ENCODE peak calls at places on chromosome 5, in five cellular contexts. M is adrenal gland, Y is tibial nerve, I is heart left ventricle, F is IMR-90. H is an unnamed sample.

GRCh38 chr5:111863801-111864200 is 106.8 kb upstream of the NREP start:
- DNase-seq in M (no peak), I (no peak), Y (no peak), F (peak), H (no peak)

GRCh38 chr5:93208156-93208895 is 372.7 kb downstream of the NR2F1-AS1 start:
- DNase-seq in I (no peak), F (no peak), Y (no peak), M (no peak), H (no peak)

GRCh38 chr5:60945760-60946253 is 802 bp downstream of the NDUFAF2 start:
- DNase-seq in M (peak), I (peak), F (peak), Y (peak), H (peak)

GRCh38 chr5:83547156-83547555 is 75.6 kb downstream of the VCAN start:
- DNase-seq in F (no peak), M (no peak), Y (no peak), I (no peak), H (no peak)

GRCh38 chr5:133382661-133383579 is 229.4 kb downstream of the FSTL4 start:
- DNase-seq in M (no peak), F (no peak), Y (no peak), I (no peak), H (no peak)

GRCh38 chr5:178116406-178116885 is 3.1 kb downstream of the N4BP3 start:
- DNase-seq in F (no peak), I (no peak), Y (no peak), M (no peak), H (no peak)

GRCh38 chr5:98927988-98928801 is 612 bp downstream of the CHD1 start:
- DNase-seq in F (peak), Y (peak), I (peak), M (peak), H (peak)

GRCh38 chr5:55191165-55191564 is 18.2 kb upstream of the CDC20B start:
- DNase-seq in F (no peak), M (no peak), I (no peak), Y (no peak), H (no peak)

DNA sequence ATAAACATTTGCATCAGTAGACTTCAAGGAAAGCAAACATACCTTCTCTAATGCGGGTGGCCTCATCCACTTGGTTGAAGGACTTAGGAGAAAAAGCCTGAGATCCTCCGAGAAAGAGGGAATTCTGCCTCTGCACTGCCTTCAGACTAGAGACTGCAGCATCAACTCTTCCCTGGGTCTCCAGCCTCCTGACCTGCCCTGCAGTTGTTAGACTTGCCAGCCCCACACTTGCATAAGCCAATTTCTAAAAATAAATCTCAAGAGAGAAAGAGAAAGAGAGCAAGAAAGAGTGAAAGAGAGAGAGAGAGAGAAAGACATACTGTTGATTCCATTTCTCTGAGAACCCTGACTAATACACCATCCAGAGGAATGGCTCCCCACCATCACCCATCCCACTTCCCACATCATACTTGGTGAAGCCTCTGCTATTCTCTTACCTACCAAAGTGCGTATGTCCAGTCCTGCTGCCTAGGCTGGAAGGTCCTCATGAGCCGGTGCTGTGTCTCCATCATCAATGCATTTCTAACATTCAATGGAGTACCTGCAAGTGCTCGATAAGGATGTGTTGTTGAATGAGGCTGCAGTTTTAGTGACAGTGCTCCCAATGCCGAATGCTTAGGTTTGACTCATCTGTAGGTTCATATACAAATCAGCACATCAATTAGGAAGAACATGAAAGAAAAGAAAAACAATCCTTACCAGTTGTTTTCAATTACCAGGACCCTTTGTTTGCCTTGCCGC is 35.1 kb downstream of the ZNF622 start:
- DNase-seq in M (no peak), Y (no peak), I (no peak), F (no peak), H (no peak)
- TF ChIP-seq POLR2A in M (no peak), Y (no peak), I (no peak), F (no peak), H (no peak)

GRCh38 chr5:38367966-38368365 is 109.6 kb downstream of the EGFLAM start:
- DNase-seq in Y (no peak), F (no peak), I (no peak), M (no peak), H (no peak)

GRCh38 chr5:38370341-38371100 is 112.2 kb downstream of the EGFLAM start:
- DNase-seq in Y (no peak), M (no peak), I (peak), F (no peak), H (no peak)

GRCh38 chr5:38369692-38370091 is 111.3 kb downstream of the EGFLAM start:
- DNase-seq in Y (no peak), F (no peak), M (no peak), I (no peak), H (no peak)

GRCh38 chr5:38364825-38365224 is 106.5 kb downstream of the EGFLAM start:
- DNase-seq in I (no peak), F (no peak), Y (no peak), M (no peak), H (no peak)

DNA sequence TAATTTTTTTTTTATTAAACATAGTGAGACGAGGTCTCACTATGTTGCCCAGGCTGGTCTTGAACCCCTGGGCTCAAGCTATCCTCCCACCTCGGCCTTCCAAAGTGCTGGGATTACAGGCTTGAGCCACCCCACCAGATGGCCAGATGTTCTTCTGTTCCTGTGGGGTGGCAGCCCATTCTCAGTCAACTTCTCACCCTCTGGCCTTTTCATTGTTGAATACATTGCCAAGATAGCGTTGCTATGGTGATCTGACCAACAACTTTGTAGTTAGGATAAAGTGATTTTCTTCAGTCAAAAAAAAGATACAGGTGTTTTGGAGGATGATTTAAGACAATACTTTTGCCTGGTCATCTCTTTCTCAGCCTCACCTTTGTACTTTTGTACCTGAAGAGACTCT is 109.1 kb downstream of the EGFLAM start:
- DNase-seq in M (no peak), I (no peak), F (no peak), Y (no peak), H (no peak)
- TF ChIP-seq POLR2A in M (no peak), I (no peak), F (no peak), Y (no peak), H (no peak)

GRCh38 chr5:132369471-132370240 is at the start of gene SLC22A5:
- DNase-seq in M (peak), F (peak), Y (no peak), I (peak), H (peak)
- TF ChIP-seq POLR2A in M (peak), F (peak), Y (peak), I (no peak), H (peak)

GRCh38 chr5:129904667-129905466 is 602 bp downstream of the CHSY3 start:
- DNase-seq in F (no peak), M (no peak), Y (no peak), I (peak), H (no peak)

GRCh38 chr5:129905467-129906176 is 1.4 kb downstream of the CHSY3 start:
- DNase-seq in Y (peak), I (no peak), M (no peak), F (peak), H (no peak)

GRCh38 chr5:129902806-129903205 is 1.5 kb upstream of the CHSY3 start:
- DNase-seq in Y (no peak), F (no peak), I (no peak), M (no peak), H (no peak)

GRCh38 chr5:129903466-129904101 is 681 bp upstream of the CHSY3 start:
- DNase-seq in I (no peak), F (no peak), Y (peak), M (no peak), H (no peak)

GRCh38 chr5:129904102-129904666 is at the start of gene CHSY3:
- DNase-seq in M (peak), F (peak), I (peak), Y (peak), H (peak)
- TF ChIP-seq POLR2A in M (peak), F (no peak), I (no peak), Y (no peak), H (no peak)

GRCh38 chr5:43120720-43121564 is at the start of gene ZNF131:
- DNase-seq in F (peak), Y (peak), M (peak), I (peak), H (peak)
- TF ChIP-seq POLR2A in F (peak), Y (peak), M (peak), I (peak), H (peak)

H was measured in H54.